ENCODE peak calls at places on chromosome 14, in seven cellular contexts. One of them, this sample, is unnamed.

GRCh38 chr14:104116544-104117340 is 21.6 kb upstream of the KIF26A start:
- DNase-seq in neuronal stem cell: no peak
- DNase-seq in mesendoderm: no peak
- DNase-seq in H1: peak; percentile 59
- DNase-seq in IMR-90: no peak
- DNase-seq in mesenchymal stem cell: no peak
- DNase-seq in trophoblast cell: peak; percentile 84
- DNase-seq in this sample: no peak

GRCh38 chr14:55968741-55969140 is 149.5 kb upstream of the PELI2 start:
- DNase-seq in mesenchymal stem cell: no peak
- DNase-seq in H1: no peak
- DNase-seq in neuronal stem cell: no peak
- DNase-seq in trophoblast cell: no peak
- DNase-seq in mesendoderm: no peak
- DNase-seq in IMR-90: no peak
- DNase-seq in this sample: no peak

GRCh38 chr14:69614592-69614991 is 3.2 kb downstream of the SUSD6 start:
- DNase-seq in trophoblast cell: peak; percentile 30
- DNase-seq in mesendoderm: no peak
- DNase-seq in H1: no peak
- DNase-seq in IMR-90: no peak
- DNase-seq in neuronal stem cell: no peak
- DNase-seq in mesenchymal stem cell: no peak
- DNase-seq in this sample: no peak

GRCh38 chr14:29810657-29811056 is 117.0 kb downstream of the PRKD1 start:
- DNase-seq in neuronal stem cell: no peak
- DNase-seq in IMR-90: no peak
- DNase-seq in trophoblast cell: no peak
- DNase-seq in mesenchymal stem cell: no peak
- DNase-seq in H1: no peak
- DNase-seq in mesendoderm: no peak
- DNase-seq in this sample: no peak

GRCh38 chr14:106442857-106443256 is 916.5 kb downstream of the TMEM121 start:
- DNase-seq in trophoblast cell: no peak
- DNase-seq in neuronal stem cell: no peak
- DNase-seq in mesenchymal stem cell: no peak
- DNase-seq in H1: no peak
- DNase-seq in mesendoderm: no peak
- DNase-seq in IMR-90: no peak
- DNase-seq in this sample: no peak

GRCh38 chr14:98958048-98959031 is 313.7 kb downstream of the BCL11B start:
- DNase-seq in neuronal stem cell: no peak
- DNase-seq in trophoblast cell: no peak
- DNase-seq in H1: peak; percentile 36
- DNase-seq in mesenchymal stem cell: no peak
- DNase-seq in mesendoderm: no peak
- DNase-seq in IMR-90: no peak
- DNase-seq in this sample: peak; percentile 11

GRCh38 chr14:104977681-104978647 is at the start of gene AHNAK2:
- DNase-seq in trophoblast cell: peak; percentile 88
- DNase-seq in mesenchymal stem cell: peak; percentile 81
- DNase-seq in mesendoderm: peak; percentile 87
- DNase-seq in IMR-90: peak; percentile 67
- DNase-seq in neuronal stem cell: peak; percentile 82
- DNase-seq in H1: peak; percentile 88
- DNase-seq in this sample: peak; percentile 92

GRCh38 chr14:57139173-57139572 is 129.5 kb downstream of the EXOC5 start:
- DNase-seq in H1: no peak
- DNase-seq in trophoblast cell: no peak
- DNase-seq in mesenchymal stem cell: no peak
- DNase-seq in IMR-90: no peak
- DNase-seq in mesendoderm: no peak
- DNase-seq in neuronal stem cell: no peak
- DNase-seq in this sample: no peak

GRCh38 chr14:63276492-63277342 is 42.0 kb downstream of the GPHB5 start:
- DNase-seq in H1: no peak
- DNase-seq in trophoblast cell: peak; percentile 72
- DNase-seq in mesenchymal stem cell: peak; percentile 54
- DNase-seq in IMR-90: peak; percentile 64
- DNase-seq in neuronal stem cell: peak; percentile 38
- DNase-seq in mesendoderm: peak; percentile 59
- DNase-seq in this sample: no peak

GRCh38 chr14:106790189-106791036 is 1264.0 kb downstream of the TMEM121 start:
- DNase-seq in IMR-90: no peak
- DNase-seq in neuronal stem cell: no peak
- DNase-seq in H1: peak; percentile 66
- DNase-seq in mesendoderm: peak; percentile 1
- DNase-seq in trophoblast cell: peak; percentile 49
- DNase-seq in mesenchymal stem cell: no peak
- DNase-seq in this sample: no peak

GRCh38 chr14:102694530-102695171 is 82.6 kb upstream of the TRAF3 start:
- DNase-seq in mesenchymal stem cell: peak; percentile 74
- DNase-seq in mesendoderm: peak; percentile 88
- DNase-seq in IMR-90: peak; percentile 73
- DNase-seq in trophoblast cell: peak; percentile 95
- DNase-seq in neuronal stem cell: peak; percentile 75
- DNase-seq in H1: peak; percentile 65
- DNase-seq in this sample: peak; percentile 59

GRCh38 chr14:21997300-21997699 is 323.7 kb upstream of the OR4E1 start:
- DNase-seq in mesenchymal stem cell: peak; percentile 2
- DNase-seq in IMR-90: peak; percentile 4
- DNase-seq in H1: no peak
- DNase-seq in neuronal stem cell: peak; percentile 43
- DNase-seq in mesendoderm: peak; percentile 90
- DNase-seq in trophoblast cell: peak; percentile 21
- DNase-seq in this sample: peak; percentile 74

GRCh38 chr14:89908712-89909450 is 45.6 kb downstream of the EFCAB11 start:
- DNase-seq in H1: no peak
- DNase-seq in trophoblast cell: peak; percentile 4
- DNase-seq in IMR-90: no peak
- DNase-seq in neuronal stem cell: no peak
- DNase-seq in mesenchymal stem cell: no peak
- DNase-seq in mesendoderm: peak; percentile 10
- DNase-seq in this sample: no peak

GRCh38 chr14:22412936-22413411 is 176.1 kb downstream of the DAD1 start:
- DNase-seq in neuronal stem cell: peak; percentile 54
- DNase-seq in IMR-90: no peak
- DNase-seq in mesenchymal stem cell: no peak
- DNase-seq in trophoblast cell: no peak
- DNase-seq in H1: no peak
- DNase-seq in mesendoderm: peak; percentile 82
- DNase-seq in this sample: no peak

GRCh38 chr14:100308112-100308792 is 2.0 kb upstream of the SLC25A29 start:
- DNase-seq in neuronal stem cell: no peak
- DNase-seq in H1: no peak
- DNase-seq in trophoblast cell: peak; percentile 86
- DNase-seq in mesendoderm: peak; percentile 51
- DNase-seq in IMR-90: no peak
- DNase-seq in mesenchymal stem cell: no peak
- DNase-seq in this sample: no peak

GRCh38 chr14:105094193-105094907 is 29.1 kb upstream of the GPR132 start:
- DNase-seq in mesendoderm: no peak
- DNase-seq in trophoblast cell: no peak
- DNase-seq in H1: no peak
- DNase-seq in mesenchymal stem cell: no peak
- DNase-seq in IMR-90: no peak
- DNase-seq in neuronal stem cell: no peak
- DNase-seq in this sample: no peak

GRCh38 chr14:50773632-50774541 is 57.1 kb downstream of the NIN start:
- DNase-seq in H1: peak; percentile 89
- DNase-seq in mesenchymal stem cell: peak; percentile 61
- DNase-seq in trophoblast cell: peak; percentile 45
- DNase-seq in neuronal stem cell: peak; percentile 55
- DNase-seq in IMR-90: peak; percentile 50
- DNase-seq in mesendoderm: peak; percentile 75
- DNase-seq in this sample: peak; percentile 72

GRCh38 chr14:23669441-23669840 is 33.3 kb downstream of the DHRS2 start:
- DNase-seq in IMR-90: no peak
- DNase-seq in mesenchymal stem cell: no peak
- DNase-seq in mesendoderm: no peak
- DNase-seq in neuronal stem cell: no peak
- DNase-seq in trophoblast cell: no peak
- DNase-seq in H1: no peak
- DNase-seq in this sample: no peak

GRCh38 chr14:92783813-92784431 is 10.2 kb upstream of the GOLGA5 start:
- DNase-seq in IMR-90: peak; percentile 75
- DNase-seq in mesenchymal stem cell: peak; percentile 80
- DNase-seq in trophoblast cell: peak; percentile 87
- DNase-seq in H1: no peak
- DNase-seq in neuronal stem cell: peak; percentile 11
- DNase-seq in mesendoderm: peak; percentile 53
- DNase-seq in this sample: no peak

GRCh38 chr14:100025111-100025510 is 40.1 kb upstream of the EVL start:
- DNase-seq in neuronal stem cell: no peak
- DNase-seq in mesenchymal stem cell: peak; percentile 45
- DNase-seq in trophoblast cell: peak; percentile 79
- DNase-seq in IMR-90: peak; percentile 55
- DNase-seq in H1: no peak
- DNase-seq in mesendoderm: peak; percentile 89
- DNase-seq in this sample: peak; percentile 77

GRCh38 chr14:76964695-76965094 is 63.8 kb downstream of the IRF2BPL start:
- DNase-seq in neuronal stem cell: no peak
- DNase-seq in H1: no peak
- DNase-seq in IMR-90: no peak
- DNase-seq in mesendoderm: no peak
- DNase-seq in mesenchymal stem cell: no peak
- DNase-seq in trophoblast cell: no peak
- DNase-seq in this sample: no peak

GRCh38 chr14:72024043-72024407 is 91.8 kb downstream of the RGS6 start:
- DNase-seq in trophoblast cell: peak; percentile 78
- DNase-seq in H1: peak; percentile 60
- DNase-seq in IMR-90: peak; percentile 21
- DNase-seq in neuronal stem cell: peak; percentile 43
- DNase-seq in mesenchymal stem cell: no peak
- DNase-seq in mesendoderm: peak; percentile 74
- DNase-seq in this sample: peak; percentile 64

GRCh38 chr14:91142214-91142668 is 28.4 kb downstream of the DGLUCY start:
- DNase-seq in mesenchymal stem cell: no peak
- DNase-seq in neuronal stem cell: no peak
- DNase-seq in H1: no peak
- DNase-seq in trophoblast cell: no peak
- DNase-seq in IMR-90: no peak
- DNase-seq in mesendoderm: no peak
- DNase-seq in this sample: no peak

GRCh38 chr14:103886304-103887169 is 39.2 kb upstream of the PPP1R13B start:
- DNase-seq in mesendoderm: peak; percentile 73
- DNase-seq in H1: no peak
- DNase-seq in mesenchymal stem cell: no peak
- DNase-seq in IMR-90: no peak
- DNase-seq in neuronal stem cell: peak; percentile 37
- DNase-seq in trophoblast cell: no peak
- DNase-seq in this sample: peak; percentile 64

GRCh38 chr14:73814158-73814557 is 37.5 kb upstream of the PTGR2 start:
- DNase-seq in trophoblast cell: no peak
- DNase-seq in neuronal stem cell: no peak
- DNase-seq in IMR-90: no peak
- DNase-seq in H1: no peak
- DNase-seq in mesenchymal stem cell: no peak
- DNase-seq in mesendoderm: no peak
- DNase-seq in this sample: no peak

GRCh38 chr14:104953097-104953496 is 25.1 kb downstream of the AHNAK2 start:
- DNase-seq in H1: no peak
- DNase-seq in mesenchymal stem cell: no peak
- DNase-seq in mesendoderm: no peak
- DNase-seq in IMR-90: no peak
- DNase-seq in trophoblast cell: no peak
- DNase-seq in neuronal stem cell: no peak
- DNase-seq in this sample: no peak

GRCh38 chr14:93546642-93547041 is 115.9 kb downstream of the UNC79 start:
- DNase-seq in IMR-90: no peak
- DNase-seq in mesenchymal stem cell: no peak
- DNase-seq in H1: no peak
- DNase-seq in trophoblast cell: peak; percentile 86
- DNase-seq in neuronal stem cell: no peak
- DNase-seq in mesendoderm: peak; percentile 34
- DNase-seq in this sample: no peak

GRCh38 chr14:76348898-76349297 is 27.0 kb upstream of the ESRRB start:
- DNase-seq in mesendoderm: peak; percentile 89
- DNase-seq in H1: no peak
- DNase-seq in mesenchymal stem cell: peak; percentile 68
- DNase-seq in trophoblast cell: no peak
- DNase-seq in neuronal stem cell: peak; percentile 51
- DNase-seq in IMR-90: peak; percentile 29
- DNase-seq in this sample: peak; percentile 73

DNA sequence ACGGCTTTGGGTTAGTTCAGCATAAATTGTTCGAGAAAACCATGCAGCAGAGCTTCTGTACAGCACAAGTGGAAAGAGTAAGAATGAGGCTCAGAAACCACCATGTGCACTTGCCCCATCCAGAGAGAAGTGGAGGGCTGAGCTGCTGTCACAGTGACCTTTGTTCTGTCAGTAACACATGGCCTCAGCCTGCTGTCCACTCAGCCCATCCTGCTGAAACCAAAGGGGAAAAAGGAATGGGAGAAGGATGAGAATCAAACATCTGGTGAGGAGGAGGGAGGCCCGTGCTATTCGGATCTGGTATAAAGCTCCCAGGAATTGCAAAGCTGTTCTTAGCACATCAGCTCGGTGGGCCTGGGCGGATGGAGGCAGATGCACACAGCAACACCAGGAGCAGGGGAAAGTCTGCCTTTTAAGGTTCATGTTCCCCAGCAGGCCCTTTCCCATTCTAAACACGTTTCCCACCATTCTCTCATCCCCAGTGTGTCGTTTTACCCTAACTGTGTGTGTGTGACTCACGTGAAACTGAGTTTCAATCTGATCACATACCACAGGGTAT is 36.7 kb downstream of the RTRAF start:
- DNase-seq in IMR-90: peak; percentile 40
- DNase-seq in trophoblast cell: no peak
- DNase-seq in H1: no peak
- DNase-seq in neuronal stem cell: no peak
- DNase-seq in mesenchymal stem cell: no peak
- DNase-seq in mesendoderm: no peak
- DNase-seq in this sample: no peak
- H3K23ac ChIP-seq in IMR-90: peak overlapping the region; percentile 83
- H3K23ac ChIP-seq in trophoblast cell: no peak overlapping the region
- H3K23ac ChIP-seq in H1: no peak overlapping the region
- H3K23ac ChIP-seq in neuronal stem cell: no peak overlapping the region
- H3K23ac ChIP-seq in mesenchymal stem cell: no peak overlapping the region
- H3K23ac ChIP-seq in mesendoderm: no peak overlapping the region
- H3K23ac ChIP-seq in this sample: no peak overlapping the region

GRCh38 chr14:68526420-68527105 is 266.3 kb downstream of the ZFP36L1 start:
- DNase-seq in mesenchymal stem cell: no peak
- DNase-seq in H1: no peak
- DNase-seq in mesendoderm: no peak
- DNase-seq in trophoblast cell: no peak
- DNase-seq in neuronal stem cell: no peak
- DNase-seq in IMR-90: no peak
- DNase-seq in this sample: no peak
- H2BK120ac ChIP-seq in mesenchymal stem cell: no peak overlapping the region
- H2BK120ac ChIP-seq in H1: no peak overlapping the region
- H2BK120ac ChIP-seq in mesendoderm: no peak overlapping the region
- H2BK120ac ChIP-seq in trophoblast cell: peak overlapping the region; percentile 9
- H2BK120ac ChIP-seq in neuronal stem cell: no peak overlapping the region
- H2BK120ac ChIP-seq in IMR-90: peak overlapping the region; percentile 0
- H2BK120ac ChIP-seq in this sample: no peak overlapping the region

GRCh38 chr14:86003998-86004397 is 474.1 kb downstream of the FLRT2 start:
- DNase-seq in mesenchymal stem cell: no peak
- DNase-seq in trophoblast cell: no peak
- DNase-seq in mesendoderm: no peak
- DNase-seq in H1: no peak
- DNase-seq in neuronal stem cell: no peak
- DNase-seq in IMR-90: peak; percentile 87
- DNase-seq in this sample: no peak
- H3K27ac ChIP-seq in mesenchymal stem cell: no peak overlapping the region
- H3K27ac ChIP-seq in trophoblast cell: no peak overlapping the region
- H3K27ac ChIP-seq in mesendoderm: no peak overlapping the region
- H3K27ac ChIP-seq in H1: no peak overlapping the region
- H3K27ac ChIP-seq in neuronal stem cell: no peak overlapping the region
- H3K27ac ChIP-seq in IMR-90: no peak overlapping the region
- H3K27ac ChIP-seq in this sample: no peak overlapping the region

GRCh38 chr14:96962337-96962736 is 165.2 kb downstream of the VRK1 start:
- DNase-seq in IMR-90: no peak
- DNase-seq in neuronal stem cell: no peak
- DNase-seq in H1: no peak
- DNase-seq in mesenchymal stem cell: no peak
- DNase-seq in trophoblast cell: no peak
- DNase-seq in mesendoderm: peak; percentile 18
- DNase-seq in this sample: no peak
- H3K23ac ChIP-seq in IMR-90: no peak overlapping the region
- H3K23ac ChIP-seq in neuronal stem cell: no peak overlapping the region
- H3K23ac ChIP-seq in H1: no peak overlapping the region
- H3K23ac ChIP-seq in mesenchymal stem cell: no peak overlapping the region
- H3K23ac ChIP-seq in trophoblast cell: no peak overlapping the region
- H3K23ac ChIP-seq in mesendoderm: no peak overlapping the region
- H3K23ac ChIP-seq in this sample: no peak overlapping the region